ENCODE peak calls at places on chromosomes 7 and 10, in six cellular contexts. One of them, this sample, is unnamed.
A peak's percentile ranks its signal among the peaks of the same experiment; 100 is the strongest.

GRCh38 chr7:139883814-139884213 is 54.8 kb downstream of the TBXAS1 start:
- DNase-seq in adrenal gland: no peak
- DNase-seq in stimulated activated CD4-positive, alpha-beta T cell treated with anti-CD3 and anti-CD28 coated beads, Interleukin-4, amount 100 ng/mL, for 24 hours: no peak
- DNase-seq in AG08395: no peak
- DNase-seq in posterior vena cava: no peak
- DNase-seq in NCI-H1105: no peak
- DNase-seq in this sample: no peak

GRCh38 chr10:18246967-18247366 is 106.7 kb downstream of the CACNB2 start:
- DNase-seq in posterior vena cava: no peak
- DNase-seq in stimulated activated CD4-positive, alpha-beta T cell treated with anti-CD3 and anti-CD28 coated beads, Interleukin-4, amount 100 ng/mL, for 24 hours: no peak
- DNase-seq in AG08395: no peak
- DNase-seq in NCI-H1105: no peak
- DNase-seq in adrenal gland: no peak
- DNase-seq in this sample: no peak

GRCh38 chr10:1824928-1825327 is 87.6 kb upstream of the ADARB2 start:
- DNase-seq in NCI-H1105: no peak
- DNase-seq in posterior vena cava: no peak
- DNase-seq in AG08395: no peak
- DNase-seq in stimulated activated CD4-positive, alpha-beta T cell treated with anti-CD3 and anti-CD28 coated beads, Interleukin-4, amount 100 ng/mL, for 24 hours: no peak
- DNase-seq in adrenal gland: no peak
- DNase-seq in this sample: no peak

GRCh38 chr10:82150123-82150900 is 275.3 kb downstream of the NRG3 start:
- DNase-seq in AG08395: no peak
- DNase-seq in posterior vena cava: no peak
- DNase-seq in adrenal gland: no peak
- DNase-seq in stimulated activated CD4-positive, alpha-beta T cell treated with anti-CD3 and anti-CD28 coated beads, Interleukin-4, amount 100 ng/mL, for 24 hours: no peak
- DNase-seq in NCI-H1105: no peak
- DNase-seq in this sample: no peak

GRCh38 chr7:108653526-108653925 is 83.9 kb downstream of the DNAJB9 start:
- DNase-seq in adrenal gland: no peak
- DNase-seq in stimulated activated CD4-positive, alpha-beta T cell treated with anti-CD3 and anti-CD28 coated beads, Interleukin-4, amount 100 ng/mL, for 24 hours: no peak
- DNase-seq in NCI-H1105: no peak
- DNase-seq in AG08395: no peak
- DNase-seq in posterior vena cava: no peak
- DNase-seq in this sample: no peak

GRCh38 chr10:126508535-126509040 is 120.3 kb upstream of the ADAM12 start:
- DNase-seq in AG08395: no peak
- DNase-seq in adrenal gland: no peak
- DNase-seq in NCI-H1105: no peak
- DNase-seq in stimulated activated CD4-positive, alpha-beta T cell treated with anti-CD3 and anti-CD28 coated beads, Interleukin-4, amount 100 ng/mL, for 24 hours: no peak
- DNase-seq in posterior vena cava: no peak
- DNase-seq in this sample: no peak

GRCh38 chr10:98587156-98587555 is 140.4 kb upstream of the HPS1 start:
- DNase-seq in NCI-H1105: no peak
- DNase-seq in stimulated activated CD4-positive, alpha-beta T cell treated with anti-CD3 and anti-CD28 coated beads, Interleukin-4, amount 100 ng/mL, for 24 hours: no peak
- DNase-seq in adrenal gland: no peak
- DNase-seq in posterior vena cava: no peak
- DNase-seq in AG08395: no peak
- DNase-seq in this sample: no peak

GRCh38 chr10:85643171-85643838 is 723.3 kb downstream of the GRID1 start:
- DNase-seq in posterior vena cava: no peak
- DNase-seq in adrenal gland: no peak
- DNase-seq in stimulated activated CD4-positive, alpha-beta T cell treated with anti-CD3 and anti-CD28 coated beads, Interleukin-4, amount 100 ng/mL, for 24 hours: no peak
- DNase-seq in NCI-H1105: no peak
- DNase-seq in AG08395: no peak
- DNase-seq in this sample: no peak

GRCh38 chr7:47937065-47937687 is 11.1 kb downstream of the PKD1L1 start:
- DNase-seq in posterior vena cava: no peak
- DNase-seq in NCI-H1105: no peak
- DNase-seq in adrenal gland: no peak
- DNase-seq in stimulated activated CD4-positive, alpha-beta T cell treated with anti-CD3 and anti-CD28 coated beads, Interleukin-4, amount 100 ng/mL, for 24 hours: no peak
- DNase-seq in AG08395: no peak
- DNase-seq in this sample: no peak

GRCh38 chr10:62027841-62028501 is 126.5 kb downstream of the ARID5B start:
- DNase-seq in posterior vena cava: no peak
- DNase-seq in AG08395: no peak
- DNase-seq in NCI-H1105: no peak
- DNase-seq in stimulated activated CD4-positive, alpha-beta T cell treated with anti-CD3 and anti-CD28 coated beads, Interleukin-4, amount 100 ng/mL, for 24 hours: no peak
- DNase-seq in adrenal gland: no peak
- DNase-seq in this sample: no peak

GRCh38 chr10:43965918-43966570 is 317.4 kb upstream of the ZNF32 start:
- DNase-seq in posterior vena cava: peak; percentile 31
- DNase-seq in adrenal gland: no peak
- DNase-seq in stimulated activated CD4-positive, alpha-beta T cell treated with anti-CD3 and anti-CD28 coated beads, Interleukin-4, amount 100 ng/mL, for 24 hours: no peak
- DNase-seq in AG08395: no peak
- DNase-seq in NCI-H1105: no peak
- DNase-seq in this sample: no peak

GRCh38 chr10:99172130-99172738 is 63.4 kb downstream of the HPSE2 start:
- DNase-seq in posterior vena cava: no peak
- DNase-seq in adrenal gland: peak; percentile 30
- DNase-seq in NCI-H1105: no peak
- DNase-seq in stimulated activated CD4-positive, alpha-beta T cell treated with anti-CD3 and anti-CD28 coated beads, Interleukin-4, amount 100 ng/mL, for 24 hours: no peak
- DNase-seq in AG08395: peak; percentile 20
- DNase-seq in this sample: no peak

GRCh38 chr10:133245439-133246235 is 8.0 kb downstream of the VENTX start:
- DNase-seq in adrenal gland: peak; percentile 91
- DNase-seq in NCI-H1105: no peak
- DNase-seq in posterior vena cava: no peak
- DNase-seq in AG08395: peak; percentile 50
- DNase-seq in stimulated activated CD4-positive, alpha-beta T cell treated with anti-CD3 and anti-CD28 coated beads, Interleukin-4, amount 100 ng/mL, for 24 hours: no peak
- DNase-seq in this sample: no peak

GRCh38 chr7:139777304-139777890 is 401 bp downstream of the HIPK2 start:
- DNase-seq in NCI-H1105: peak; percentile 39
- DNase-seq in AG08395: peak; percentile 38
- DNase-seq in posterior vena cava: peak; percentile 84
- DNase-seq in stimulated activated CD4-positive, alpha-beta T cell treated with anti-CD3 and anti-CD28 coated beads, Interleukin-4, amount 100 ng/mL, for 24 hours: peak; percentile 48
- DNase-seq in adrenal gland: peak; percentile 35
- DNase-seq in this sample: peak; percentile 28

GRCh38 chr7:131525820-131526219 is 30.6 kb downstream of the PODXL start:
- DNase-seq in adrenal gland: no peak
- DNase-seq in AG08395: no peak
- DNase-seq in NCI-H1105: no peak
- DNase-seq in stimulated activated CD4-positive, alpha-beta T cell treated with anti-CD3 and anti-CD28 coated beads, Interleukin-4, amount 100 ng/mL, for 24 hours: no peak
- DNase-seq in posterior vena cava: no peak
- DNase-seq in this sample: no peak

GRCh38 chr10:104928733-104929132 is 287.6 kb downstream of the SORCS3 start:
- DNase-seq in adrenal gland: no peak
- DNase-seq in NCI-H1105: no peak
- DNase-seq in stimulated activated CD4-positive, alpha-beta T cell treated with anti-CD3 and anti-CD28 coated beads, Interleukin-4, amount 100 ng/mL, for 24 hours: no peak
- DNase-seq in posterior vena cava: no peak
- DNase-seq in AG08395: no peak
- DNase-seq in this sample: no peak

GRCh38 chr7:46139079-46139478 is 218.0 kb upstream of the IGFBP3 start:
- DNase-seq in posterior vena cava: no peak
- DNase-seq in adrenal gland: no peak
- DNase-seq in AG08395: peak; percentile 59
- DNase-seq in stimulated activated CD4-positive, alpha-beta T cell treated with anti-CD3 and anti-CD28 coated beads, Interleukin-4, amount 100 ng/mL, for 24 hours: no peak
- DNase-seq in NCI-H1105: no peak
- DNase-seq in this sample: no peak

GRCh38 chr10:95248989-95249388 is 41.8 kb downstream of the PDLIM1 start:
- DNase-seq in AG08395: no peak
- DNase-seq in posterior vena cava: no peak
- DNase-seq in NCI-H1105: no peak
- DNase-seq in stimulated activated CD4-positive, alpha-beta T cell treated with anti-CD3 and anti-CD28 coated beads, Interleukin-4, amount 100 ng/mL, for 24 hours: no peak
- DNase-seq in adrenal gland: no peak
- DNase-seq in this sample: no peak

GRCh38 chr7:41003031-41003925 is 699.6 kb downstream of the INHBA start:
- DNase-seq in AG08395: no peak
- DNase-seq in NCI-H1105: no peak
- DNase-seq in posterior vena cava: no peak
- DNase-seq in adrenal gland: peak; percentile 48
- DNase-seq in stimulated activated CD4-positive, alpha-beta T cell treated with anti-CD3 and anti-CD28 coated beads, Interleukin-4, amount 100 ng/mL, for 24 hours: no peak
- DNase-seq in this sample: peak; percentile 7

GRCh38 chr7:130875901-130876300 is 141.9 kb upstream of the KLF14 start:
- DNase-seq in adrenal gland: no peak
- DNase-seq in AG08395: no peak
- DNase-seq in posterior vena cava: no peak
- DNase-seq in NCI-H1105: no peak
- DNase-seq in stimulated activated CD4-positive, alpha-beta T cell treated with anti-CD3 and anti-CD28 coated beads, Interleukin-4, amount 100 ng/mL, for 24 hours: no peak
- DNase-seq in this sample: no peak

GRCh38 chr7:36084485-36085091 is 68.5 kb upstream of the EEPD1 start:
- DNase-seq in stimulated activated CD4-positive, alpha-beta T cell treated with anti-CD3 and anti-CD28 coated beads, Interleukin-4, amount 100 ng/mL, for 24 hours: no peak
- DNase-seq in adrenal gland: no peak
- DNase-seq in AG08395: peak; percentile 11
- DNase-seq in NCI-H1105: no peak
- DNase-seq in posterior vena cava: no peak
- DNase-seq in this sample: no peak

GRCh38 chr10:71293446-71294090 is 25.5 kb upstream of the SLC29A3 start:
- DNase-seq in AG08395: no peak
- DNase-seq in NCI-H1105: no peak
- DNase-seq in stimulated activated CD4-positive, alpha-beta T cell treated with anti-CD3 and anti-CD28 coated beads, Interleukin-4, amount 100 ng/mL, for 24 hours: no peak
- DNase-seq in posterior vena cava: no peak
- DNase-seq in adrenal gland: no peak
- DNase-seq in this sample: no peak

GRCh38 chr7:158244430-158244829 is 343.2 kb downstream of the PTPRN2 start:
- DNase-seq in NCI-H1105: no peak
- DNase-seq in adrenal gland: no peak
- DNase-seq in AG08395: no peak
- DNase-seq in stimulated activated CD4-positive, alpha-beta T cell treated with anti-CD3 and anti-CD28 coated beads, Interleukin-4, amount 100 ng/mL, for 24 hours: no peak
- DNase-seq in posterior vena cava: no peak
- DNase-seq in this sample: no peak

GRCh38 chr10:97633921-97634320 is 621 bp upstream of the MORN4 start:
- DNase-seq in stimulated activated CD4-positive, alpha-beta T cell treated with anti-CD3 and anti-CD28 coated beads, Interleukin-4, amount 100 ng/mL, for 24 hours: peak; percentile 13
- DNase-seq in AG08395: no peak
- DNase-seq in adrenal gland: no peak
- DNase-seq in NCI-H1105: no peak
- DNase-seq in posterior vena cava: no peak
- DNase-seq in this sample: no peak

GRCh38 chr7:88254721-88255120 is 34.9 kb upstream of the SRI start:
- DNase-seq in adrenal gland: no peak
- DNase-seq in posterior vena cava: no peak
- DNase-seq in NCI-H1105: no peak
- DNase-seq in stimulated activated CD4-positive, alpha-beta T cell treated with anti-CD3 and anti-CD28 coated beads, Interleukin-4, amount 100 ng/mL, for 24 hours: no peak
- DNase-seq in AG08395: peak; percentile 30
- DNase-seq in this sample: no peak

GRCh38 chr10:69428138-69428537 is 11.4 kb upstream of the TACR2 start:
- DNase-seq in AG08395: no peak
- DNase-seq in NCI-H1105: no peak
- DNase-seq in stimulated activated CD4-positive, alpha-beta T cell treated with anti-CD3 and anti-CD28 coated beads, Interleukin-4, amount 100 ng/mL, for 24 hours: no peak
- DNase-seq in posterior vena cava: peak; percentile 48
- DNase-seq in adrenal gland: no peak
- DNase-seq in this sample: no peak

GRCh38 chr7:47328392-47329319 is 253.3 kb downstream of the TNS3 start:
- DNase-seq in NCI-H1105: no peak
- DNase-seq in stimulated activated CD4-positive, alpha-beta T cell treated with anti-CD3 and anti-CD28 coated beads, Interleukin-4, amount 100 ng/mL, for 24 hours: no peak
- DNase-seq in adrenal gland: no peak
- DNase-seq in posterior vena cava: no peak
- DNase-seq in AG08395: no peak
- DNase-seq in this sample: no peak

GRCh38 chr10:132743925-132744490 is 41.9 kb downstream of the NKX6-2 start:
- DNase-seq in adrenal gland: no peak
- DNase-seq in NCI-H1105: no peak
- DNase-seq in stimulated activated CD4-positive, alpha-beta T cell treated with anti-CD3 and anti-CD28 coated beads, Interleukin-4, amount 100 ng/mL, for 24 hours: no peak
- DNase-seq in posterior vena cava: no peak
- DNase-seq in AG08395: no peak
- DNase-seq in this sample: no peak

GRCh38 chr10:50504389-50504788 is 119.4 kb downstream of the SGMS1 start:
- DNase-seq in AG08395: no peak
- DNase-seq in stimulated activated CD4-positive, alpha-beta T cell treated with anti-CD3 and anti-CD28 coated beads, Interleukin-4, amount 100 ng/mL, for 24 hours: no peak
- DNase-seq in NCI-H1105: no peak
- DNase-seq in posterior vena cava: no peak
- DNase-seq in adrenal gland: no peak
- DNase-seq in this sample: no peak

GRCh38 chr10:3887404-3887803 is 102.4 kb upstream of the KLF6 start:
- DNase-seq in adrenal gland: no peak
- DNase-seq in stimulated activated CD4-positive, alpha-beta T cell treated with anti-CD3 and anti-CD28 coated beads, Interleukin-4, amount 100 ng/mL, for 24 hours: no peak
- DNase-seq in AG08395: no peak
- DNase-seq in NCI-H1105: no peak
- DNase-seq in posterior vena cava: no peak
- DNase-seq in this sample: no peak

GRCh38 chr10:93420091-93420490 is 62.0 kb downstream of the MYOF start:
- DNase-seq in stimulated activated CD4-positive, alpha-beta T cell treated with anti-CD3 and anti-CD28 coated beads, Interleukin-4, amount 100 ng/mL, for 24 hours: no peak
- DNase-seq in AG08395: peak; percentile 11
- DNase-seq in posterior vena cava: no peak
- DNase-seq in adrenal gland: no peak
- DNase-seq in NCI-H1105: no peak
- DNase-seq in this sample: no peak

GRCh38 chr7:604038-604883 is 84.6 kb upstream of the PDGFA start:
- DNase-seq in posterior vena cava: peak; percentile 95
- DNase-seq in stimulated activated CD4-positive, alpha-beta T cell treated with anti-CD3 and anti-CD28 coated beads, Interleukin-4, amount 100 ng/mL, for 24 hours: peak; percentile 96
- DNase-seq in adrenal gland: peak; percentile 82
- DNase-seq in AG08395: no peak
- DNase-seq in NCI-H1105: no peak
- DNase-seq in this sample: no peak

GRCh38 chr10:15167411-15168295 is 840 bp downstream of the NMT2 start:
- DNase-seq in posterior vena cava: peak; percentile 86
- DNase-seq in AG08395: peak; percentile 55
- DNase-seq in stimulated activated CD4-positive, alpha-beta T cell treated with anti-CD3 and anti-CD28 coated beads, Interleukin-4, amount 100 ng/mL, for 24 hours: peak; percentile 61
- DNase-seq in NCI-H1105: peak; percentile 4
- DNase-seq in adrenal gland: peak; percentile 35
- DNase-seq in this sample: no peak

GRCh38 chr7:102169651-102170416 is 116.8 kb upstream of the SH2B2 start:
- DNase-seq in adrenal gland: no peak
- DNase-seq in stimulated activated CD4-positive, alpha-beta T cell treated with anti-CD3 and anti-CD28 coated beads, Interleukin-4, amount 100 ng/mL, for 24 hours: no peak
- DNase-seq in AG08395: no peak
- DNase-seq in posterior vena cava: no peak
- DNase-seq in NCI-H1105: no peak
- DNase-seq in this sample: no peak

GRCh38 chr10:46005383-46005782 is 25.0 kb downstream of the NCOA4 start:
- DNase-seq in AG08395: no peak
- DNase-seq in posterior vena cava: no peak
- DNase-seq in stimulated activated CD4-positive, alpha-beta T cell treated with anti-CD3 and anti-CD28 coated beads, Interleukin-4, amount 100 ng/mL, for 24 hours: no peak
- DNase-seq in NCI-H1105: no peak
- DNase-seq in adrenal gland: no peak
- DNase-seq in this sample: no peak